ENCODE peak calls at places on chromosomes 5 and 9, in four cellular contexts. U is H1, D is T-helper 1 cell, V is AG04450. W is an unnamed sample.

GRCh38 chr9:4837126-4837767 is 44.5 kb downstream of the RCL1 start:
- DNase-seq in U (no peak), D (no peak), V (no peak), W (no peak)

GRCh38 chr5:75337366-75338021 is 474 bp downstream of the HMGCR start:
- DNase-seq in U (no peak), D (no peak), V (no peak), W (peak)

GRCh38 chr5:34618666-34619065 is 37.5 kb upstream of the RAI14 start:
- DNase-seq in U (no peak), D (no peak), V (no peak), W (no peak)

GRCh38 chr5:71529682-71530081 is 57.5 kb upstream of the MCCC2 start:
- DNase-seq in U (no peak), D (no peak), V (no peak), W (no peak)

GRCh38 chr9:18610956-18611355 is 137.0 kb downstream of the ADAMTSL1 start:
- DNase-seq in U (no peak), D (no peak), V (no peak), W (no peak)

GRCh38 chr5:53994148-53994547 is 316.2 kb downstream of the ARL15 start:
- DNase-seq in U (no peak), D (no peak), V (peak), W (no peak)

GRCh38 chr5:72156921-72157320 is 49.6 kb downstream of the MAP1B start:
- DNase-seq in U (no peak), D (no peak), V (peak), W (no peak)

GRCh38 chr9:34493972-34494535 is 28.7 kb downstream of the ENHO start:
- DNase-seq in U (peak), D (no peak), V (no peak), W (peak)

GRCh38 chr5:24642022-24642421 is 2.8 kb downstream of the CDH10 start:
- DNase-seq in U (no peak), D (no peak), V (no peak), W (no peak)

GRCh38 chr9:94805585-94805984 is 79.1 kb downstream of the AOPEP start:
- DNase-seq in U (no peak), D (no peak), V (peak), W (no peak)

W was measured in T-helper 9 cell.